ENCODE peak calls at places on chromosomes 6 and 20, in five cellular contexts. C is cardiac muscle cell, I is sigmoid colon, P is PC-3, K is ovary. A is an unnamed sample. For H3K36me3, the result is how much of the 10 kb centered on the place peaks cover.

GRCh38 chr20:59217162-59217561 is 53.5 kb downstream of the ZNF831 start:
- DNase-seq in I (no peak), K (no peak), C (peak), P (no peak), A (no peak)

GRCh38 chr6:40036186-40036585 is 101.9 kb upstream of the MOCS1 start:
- DNase-seq in K (no peak), C (no peak), P (no peak), I (no peak), A (no peak)

GRCh38 chr6:142842423-142843261 is 102.3 kb downstream of the HIVEP2 start:
- DNase-seq in K (no peak), P (peak), C (peak), I (no peak), A (no peak)

GRCh38 chr6:35581633-35582032 is 68.9 kb upstream of the TULP1 start:
- DNase-seq in I (no peak), P (no peak), K (no peak), C (peak), A (no peak)

GRCh38 chr6:19771753-19772336 is 65.3 kb upstream of the ID4 start:
- DNase-seq in P (peak), C (peak), K (no peak), I (no peak), A (no peak)

GRCh38 chr20:37343212-37343993 is 2.5 kb upstream of the SRC start:
- DNase-seq in C (no peak), K (no peak), I (peak), P (peak), A (no peak)

GRCh38 chr6:70166088-70166958 is 136.6 kb downstream of the COL9A1 start:
- DNase-seq in K (no peak), I (no peak), C (peak), P (peak), A (peak)

GRCh38 chr6:142907544-142907943 is 37.4 kb downstream of the HIVEP2 start:
- DNase-seq in P (no peak), K (no peak), C (no peak), I (no peak), A (no peak)

GRCh38 chr20:23641936-23642751 is 4.4 kb upstream of the CST3 start:
- DNase-seq in I (peak), P (peak), K (no peak), C (peak), A (no peak)

GRCh38 chr20:49785851-49786174 is 26.8 kb upstream of the SLC9A8 start:
- DNase-seq in K (no peak), C (no peak), I (no peak), P (no peak), A (no peak)

GRCh38 chr6:107564223-107564855 is 74.4 kb downstream of the SOBP start:
- DNase-seq in K (no peak), C (no peak), P (no peak), I (no peak), A (no peak)

GRCh38 chr6:1075880-1076279 is 236.0 kb upstream of the FOXQ1 start:
- DNase-seq in I (no peak), C (no peak), K (no peak), P (no peak), A (no peak)

GRCh38 chr20:49887251-49887827 is 28.0 kb downstream of the SPATA2 start:
- DNase-seq in K (no peak), C (no peak), I (peak), P (no peak), A (no peak)

GRCh38 chr20:48051810-48052491 is 266.7 kb upstream of the SULF2 start:
- DNase-seq in K (no peak), P (peak), C (peak), I (no peak), A (no peak)

GRCh38 chr6:21539621-21540100 is 53.9 kb upstream of the SOX4 start:
- DNase-seq in C (no peak), K (no peak), I (no peak), P (no peak), A (no peak)

GRCh38 chr20:1901704-1902103 is 6.5 kb downstream of the SIRPA start:
- DNase-seq in K (no peak), I (no peak), C (no peak), P (no peak), A (no peak)

GRCh38 chr6:40328376-40328987 is 258.7 kb downstream of the LRFN2 start:
- DNase-seq in P (peak), C (no peak), K (no peak), I (no peak), A (peak)

GRCh38 chr20:3652646-3653596 is 10.3 kb downstream of the GFRA4 start:
- DNase-seq in I (no peak), C (no peak), K (no peak), P (no peak), A (no peak)

GRCh38 chr6:150813319-150813992 is 52.0 kb upstream of the MTHFD1L start:
- DNase-seq in I (no peak), P (peak), K (no peak), C (peak), A (no peak)

GRCh38 chr6:143125896-143126573 is 65.3 kb downstream of the AIG1 start:
- DNase-seq in C (no peak), P (no peak), I (no peak), K (no peak), A (no peak)

GRCh38 chr6:364609-365540 is 26.7 kb upstream of the IRF4 start:
- DNase-seq in K (no peak), P (no peak), C (no peak), I (peak), A (peak)

GRCh38 chr20:1087311-1087710 is 31.1 kb upstream of the PSMF1 start:
- DNase-seq in K (no peak), P (no peak), I (no peak), C (no peak), A (no peak)

GRCh38 chr6:7787137-7787575 is 61.3 kb downstream of the BMP6 start:
- DNase-seq in C (peak), P (no peak), K (peak), I (peak), A (no peak)

GRCh38 chr6:10412165-10412947 is 2.5 kb downstream of the TFAP2A start:
- DNase-seq in K (peak), I (no peak), P (peak), C (peak), A (no peak)

GRCh38 chr20:8656335-8656734 is 412.6 kb upstream of the PLCB4 start:
- DNase-seq in I (no peak), P (no peak), C (peak), K (no peak), A (no peak)

GRCh38 chr20:19078448-19079373 is 133.7 kb upstream of the SLC24A3 start:
- DNase-seq in I (no peak), P (no peak), C (no peak), K (no peak), A (no peak)

GRCh38 chr6:31878222-31878621 is 575 bp downstream of the SLC44A4 start:
- DNase-seq in C (no peak), I (no peak), P (no peak), K (no peak), A (no peak)

GRCh38 chr6:31880616-31881015 is 1.8 kb upstream of the SLC44A4 start:
- DNase-seq in I (no peak), C (no peak), K (no peak), P (no peak), A (no peak)

GRCh38 chr6:31877651-31878161 is 1.1 kb downstream of the SLC44A4 start:
- DNase-seq in C (no peak), P (peak), K (no peak), I (peak), A (no peak)

GRCh38 chr6:31879901-31880300 is 1.1 kb upstream of the SLC44A4 start:
- DNase-seq in P (no peak), I (no peak), K (no peak), C (no peak), A (no peak)

DNA sequence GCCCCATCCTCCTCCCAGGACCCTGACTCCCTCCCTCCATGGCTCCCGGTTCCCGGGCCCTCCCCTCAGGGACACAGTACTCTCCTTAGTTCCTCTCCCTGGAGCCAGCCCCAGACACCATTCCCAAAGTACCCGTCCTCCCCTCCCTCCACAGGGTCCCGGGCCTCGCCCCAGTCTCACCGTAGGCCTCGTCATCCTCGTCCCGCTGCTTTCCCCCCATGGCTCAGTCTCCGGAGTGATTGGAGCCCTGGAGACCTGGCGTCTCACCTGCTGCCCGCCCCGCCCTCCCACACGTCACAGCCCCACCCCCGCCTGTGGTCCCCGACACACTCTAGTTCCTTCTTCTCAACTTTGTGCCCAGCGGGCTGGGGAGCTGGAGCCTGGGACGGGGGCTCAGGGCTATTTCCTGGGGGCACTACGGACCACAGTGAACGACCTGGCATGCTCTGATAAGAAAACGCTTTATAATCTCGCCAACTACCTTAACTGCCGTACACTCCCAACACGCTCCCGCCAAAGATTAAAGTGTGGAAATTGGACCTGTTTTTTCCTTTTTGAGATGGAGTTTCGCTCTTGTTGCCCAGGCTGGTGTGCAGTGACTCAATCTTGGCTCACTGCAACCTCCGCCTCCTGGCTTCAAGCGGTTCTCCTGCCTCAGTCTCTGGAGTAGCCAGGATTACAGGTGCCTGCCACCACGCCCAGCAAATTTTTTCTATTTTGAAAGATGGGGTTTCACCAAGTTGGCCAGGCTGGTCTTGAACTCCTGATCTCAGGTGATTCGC is at the start of gene SLC44A4:
- DNase-seq in I (no peak), K (no peak), P (peak), C (no peak), A (no peak)
- H3K4me3 ChIP-seq in I (no peak), K (no peak), P (peak), C (no peak), A (peak)

GRCh38 chr6:44201200-44201599 is 15.5 kb upstream of the MYMX start:
- DNase-seq in P (no peak), C (no peak), K (no peak), I (no peak), A (no peak)
- H3K27ac ChIP-seq in P (no peak), C (no peak), K (no peak), I (no peak), A (no peak)

GRCh38 chr6:42629845-42630244 is 66.0 kb downstream of the UBR2 start:
- DNase-seq in P (no peak), I (no peak), K (no peak), C (no peak), A (no peak)

GRCh38 chr6:42628604-42629003 is 64.8 kb downstream of the UBR2 start:
- DNase-seq in K (no peak), I (no peak), P (no peak), C (no peak), A (no peak)

GRCh38 chr6:42627674-42628073 is 63.8 kb downstream of the UBR2 start:
- DNase-seq in C (peak), I (no peak), K (no peak), P (no peak), A (no peak)

DNA sequence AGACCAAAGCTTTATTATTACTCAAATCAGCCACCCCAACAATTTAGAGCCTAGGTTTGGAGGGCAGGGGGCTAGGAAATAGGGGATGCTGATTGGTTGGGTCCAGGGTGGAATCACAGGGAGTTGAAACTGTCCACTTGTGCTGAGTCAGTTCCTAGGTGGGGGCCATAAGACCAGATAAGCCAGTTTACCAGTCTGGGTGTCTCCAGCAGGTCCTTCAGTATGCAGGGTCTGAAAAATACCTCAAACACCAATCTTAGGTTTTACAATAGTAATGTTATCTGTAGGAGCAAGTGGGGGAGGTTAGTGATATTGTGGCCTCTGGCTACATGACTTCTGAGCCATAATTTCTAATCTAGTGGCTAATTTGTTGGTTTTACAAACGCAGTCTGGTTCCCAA is 63.2 kb downstream of the UBR2 start:
- DNase-seq in K (no peak), I (no peak), P (no peak), C (no peak), A (no peak)
- H3K36me3 ChIP-seq in K (under half), I (half or more), P (under half), C (under half), A (under half)

GRCh38 chr6:3456794-3457709 is at the start of gene SLC22A23:
- DNase-seq in I (peak), K (peak), C (peak), P (peak), A (peak)
- H3K4me3 ChIP-seq in I (peak), K (peak), C (peak), P (peak), A (peak)

A was measured in pancreas.